ENCODE peak calls at places on chromosome 17, in four cellular contexts. One of them, this sample, is unnamed.

GRCh38 chr17:47957591-47958490 is at the start of gene PRR15L:
- DNase-seq in uterus: no peak
- DNase-seq in adrenal gland: no peak
- DNase-seq in Peyer's patch: peak; percentile 90
- DNase-seq in this sample: no peak

GRCh38 chr17:14373587-14374259 is 72.8 kb downstream of the HS3ST3B1 start:
- DNase-seq in uterus: no peak
- DNase-seq in adrenal gland: no peak
- DNase-seq in Peyer's patch: no peak
- DNase-seq in this sample: no peak

GRCh38 chr17:68909066-68909465 is 46.1 kb downstream of the ABCA8 start:
- DNase-seq in uterus: peak; percentile 83
- DNase-seq in adrenal gland: peak; percentile 70
- DNase-seq in Peyer's patch: peak; percentile 63
- DNase-seq in this sample: peak; percentile 72

GRCh38 chr17:15081008-15081407 is 184.1 kb downstream of the PMP22 start:
- DNase-seq in uterus: no peak
- DNase-seq in adrenal gland: no peak
- DNase-seq in Peyer's patch: no peak
- DNase-seq in this sample: no peak

GRCh38 chr17:8957721-8958120 is 7.8 kb downstream of the PIK3R5 start:
- DNase-seq in uterus: no peak
- DNase-seq in adrenal gland: no peak
- DNase-seq in Peyer's patch: no peak
- DNase-seq in this sample: no peak

GRCh38 chr17:51046527-51047384 is 73.9 kb downstream of the SPAG9 start:
- DNase-seq in uterus: peak; percentile 89
- DNase-seq in adrenal gland: peak; percentile 88
- DNase-seq in Peyer's patch: peak; percentile 58
- DNase-seq in this sample: peak; percentile 49

GRCh38 chr17:80845863-80846671 is 145.6 kb upstream of the CHMP6 start:
- DNase-seq in uterus: no peak
- DNase-seq in adrenal gland: no peak
- DNase-seq in Peyer's patch: peak; percentile 55
- DNase-seq in this sample: peak; percentile 68

GRCh38 chr17:18141210-18141803 is 32.8 kb downstream of the MYO15A start:
- DNase-seq in uterus: peak; percentile 47
- DNase-seq in adrenal gland: no peak
- DNase-seq in Peyer's patch: peak; percentile 58
- DNase-seq in this sample: no peak

GRCh38 chr17:73841431-73842060 is 197.3 kb upstream of the SDK2 start:
- DNase-seq in uterus: no peak
- DNase-seq in adrenal gland: no peak
- DNase-seq in Peyer's patch: no peak
- DNase-seq in this sample: no peak

GRCh38 chr17:12296120-12296727 is 275.5 kb downstream of the MAP2K4 start:
- DNase-seq in uterus: no peak
- DNase-seq in adrenal gland: no peak
- DNase-seq in Peyer's patch: no peak
- DNase-seq in this sample: no peak

GRCh38 chr17:1252203-1252608 is 18.0 kb upstream of the BHLHA9 start:
- DNase-seq in uterus: no peak
- DNase-seq in adrenal gland: no peak
- DNase-seq in Peyer's patch: no peak
- DNase-seq in this sample: no peak

GRCh38 chr17:80892900-80893603 is 98.6 kb upstream of the CHMP6 start:
- DNase-seq in uterus: no peak
- DNase-seq in adrenal gland: peak; percentile 80
- DNase-seq in Peyer's patch: no peak
- DNase-seq in this sample: no peak

GRCh38 chr17:42247734-42248133 is 28.5 kb downstream of the STAT5B start:
- DNase-seq in uterus: peak; percentile 42
- DNase-seq in adrenal gland: peak; percentile 65
- DNase-seq in Peyer's patch: no peak
- DNase-seq in this sample: no peak

GRCh38 chr17:8118769-8119574 is 658 bp upstream of the ALOXE3 start:
- DNase-seq in uterus: peak; percentile 90
- DNase-seq in adrenal gland: peak; percentile 92
- DNase-seq in Peyer's patch: peak; percentile 95
- DNase-seq in this sample: peak; percentile 88

GRCh38 chr17:44655983-44656700 is at the start of gene MEIOC:
- DNase-seq in uterus: no peak
- DNase-seq in adrenal gland: no peak
- DNase-seq in Peyer's patch: no peak
- DNase-seq in this sample: no peak

GRCh38 chr17:29833801-29834200 is 96.2 kb downstream of the SSH2 start:
- DNase-seq in uterus: no peak
- DNase-seq in adrenal gland: no peak
- DNase-seq in Peyer's patch: no peak
- DNase-seq in this sample: no peak

GRCh38 chr17:35748323-35748960 is 4.6 kb downstream of the GAS2L2 start:
- DNase-seq in uterus: no peak
- DNase-seq in adrenal gland: peak; percentile 41
- DNase-seq in Peyer's patch: no peak
- DNase-seq in this sample: no peak
- TF ChIP-seq POLR2A in uterus: no peak
- TF ChIP-seq POLR2A in adrenal gland: no peak
- TF ChIP-seq POLR2A in Peyer's patch: no peak
- TF ChIP-seq POLR2A in this sample: no peak

GRCh38 chr17:3792481-3792880 is 8.5 kb downstream of the ITGAE start:
- DNase-seq in uterus: no peak
- DNase-seq in adrenal gland: no peak
- DNase-seq in Peyer's patch: no peak
- DNase-seq in this sample: no peak
- TF ChIP-seq POLR2A in uterus: no peak
- TF ChIP-seq POLR2A in adrenal gland: no peak
- TF ChIP-seq POLR2A in Peyer's patch: no peak
- TF ChIP-seq POLR2A in this sample: no peak

GRCh38 chr17:58324409-58325288 is 3.9 kb downstream of the TSPOAP1 start:
- DNase-seq in uterus: no peak
- DNase-seq in adrenal gland: peak; percentile 64
- DNase-seq in Peyer's patch: no peak
- DNase-seq in this sample: no peak

GRCh38 chr17:58325289-58325726 is 3.3 kb downstream of the TSPOAP1 start:
- DNase-seq in uterus: no peak
- DNase-seq in adrenal gland: peak; percentile 57
- DNase-seq in Peyer's patch: no peak
- DNase-seq in this sample: no peak

GRCh38 chr17:58321571-58322525 is 6.7 kb downstream of the TSPOAP1 start:
- DNase-seq in uterus: no peak
- DNase-seq in adrenal gland: no peak
- DNase-seq in Peyer's patch: no peak
- DNase-seq in this sample: no peak

GRCh38 chr17:58322581-58323419 is 5.8 kb downstream of the TSPOAP1 start:
- DNase-seq in uterus: no peak
- DNase-seq in adrenal gland: no peak
- DNase-seq in Peyer's patch: no peak
- DNase-seq in this sample: no peak

DNA sequence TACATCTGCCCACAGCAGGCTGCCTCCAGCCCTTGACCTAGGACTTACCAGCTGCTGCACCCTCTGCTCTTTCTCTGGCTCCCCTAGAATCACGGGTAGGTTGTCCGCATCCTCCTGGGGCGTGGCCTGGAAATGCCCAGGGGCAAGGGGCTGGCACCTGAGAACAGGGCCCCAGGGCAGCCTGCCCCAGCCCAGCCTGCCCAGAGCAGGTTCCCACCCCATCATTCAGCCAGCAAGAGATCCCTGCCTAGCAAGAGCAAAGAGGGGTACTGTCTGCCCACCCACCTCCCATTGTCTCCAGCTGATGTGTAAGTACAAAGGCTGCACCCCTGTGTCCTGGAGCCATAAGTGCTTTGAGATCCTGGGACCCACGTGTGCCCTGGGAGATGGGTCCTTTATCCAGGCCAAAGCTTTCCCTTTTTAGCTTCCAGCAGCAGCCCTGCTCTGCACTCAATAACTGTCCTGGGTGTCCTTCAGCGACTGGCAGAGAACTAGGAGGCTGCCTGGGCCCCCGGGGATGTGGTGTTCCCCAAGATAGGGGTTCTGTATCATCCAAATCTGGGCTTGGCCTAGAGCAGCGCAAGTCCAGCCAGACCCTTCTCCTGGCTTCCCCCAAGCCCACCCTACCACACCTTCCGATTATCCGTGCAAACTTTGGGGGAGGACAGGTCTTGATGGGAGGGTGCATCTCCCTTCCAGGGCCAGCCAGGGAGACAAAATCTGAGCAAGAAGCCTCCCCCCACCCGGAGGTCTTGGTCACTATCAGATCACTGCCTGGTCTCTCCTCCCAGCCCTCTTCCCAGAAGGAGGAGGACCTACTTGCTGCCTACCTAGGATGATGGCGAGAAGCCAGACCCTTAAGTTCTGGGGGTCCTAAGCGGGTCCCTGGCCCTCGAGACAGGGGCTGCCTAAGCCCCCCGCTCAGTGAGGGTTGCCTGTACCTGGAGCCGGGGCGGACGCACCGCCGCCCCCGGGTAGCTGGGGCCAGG is 4.9 kb downstream of the TSPOAP1 start:
- DNase-seq in uterus: no peak
- DNase-seq in adrenal gland: no peak
- DNase-seq in Peyer's patch: no peak
- DNase-seq in this sample: no peak
- TF ChIP-seq POLR2A in uterus: no peak
- TF ChIP-seq POLR2A in adrenal gland: no peak
- TF ChIP-seq POLR2A in Peyer's patch: no peak
- TF ChIP-seq POLR2A in this sample: no peak

DNA sequence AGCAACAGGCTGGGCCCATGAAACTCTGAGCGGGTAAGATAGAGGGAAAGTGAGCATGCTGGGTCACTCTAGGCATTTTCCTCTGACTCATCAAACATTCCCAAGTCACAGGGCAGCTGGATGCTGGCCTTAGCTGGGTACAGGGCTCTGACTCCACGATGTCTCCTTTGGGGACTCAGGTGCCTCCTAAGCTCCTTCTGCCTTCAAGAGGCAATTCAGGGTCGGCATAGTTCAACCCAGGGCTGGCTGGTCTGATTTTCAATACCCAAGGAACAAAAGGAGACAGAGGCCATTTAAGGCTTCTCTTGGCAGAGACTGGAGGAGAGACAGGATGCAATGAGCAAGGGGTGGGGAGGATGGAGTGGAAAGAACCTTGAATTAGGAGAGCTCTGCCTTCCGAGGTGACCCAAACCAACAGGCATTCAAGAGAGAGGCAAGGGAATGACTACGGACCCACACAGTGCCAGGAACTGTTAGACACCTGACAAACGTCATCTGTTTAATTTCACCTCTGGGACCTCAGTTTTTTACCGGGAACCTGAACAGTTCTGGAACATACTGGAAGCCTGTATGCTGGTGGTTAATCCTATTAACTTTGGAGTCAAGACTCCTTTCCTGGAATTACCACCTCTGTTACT is 905 bp downstream of the WBP2 start:
- DNase-seq in uterus: no peak
- DNase-seq in adrenal gland: peak; percentile 84
- DNase-seq in Peyer's patch: no peak
- DNase-seq in this sample: no peak
- TF ChIP-seq POLR2A in uterus: no peak
- TF ChIP-seq POLR2A in adrenal gland: peak; percentile 61
- TF ChIP-seq POLR2A in Peyer's patch: no peak
- TF ChIP-seq POLR2A in this sample: no peak

DNA sequence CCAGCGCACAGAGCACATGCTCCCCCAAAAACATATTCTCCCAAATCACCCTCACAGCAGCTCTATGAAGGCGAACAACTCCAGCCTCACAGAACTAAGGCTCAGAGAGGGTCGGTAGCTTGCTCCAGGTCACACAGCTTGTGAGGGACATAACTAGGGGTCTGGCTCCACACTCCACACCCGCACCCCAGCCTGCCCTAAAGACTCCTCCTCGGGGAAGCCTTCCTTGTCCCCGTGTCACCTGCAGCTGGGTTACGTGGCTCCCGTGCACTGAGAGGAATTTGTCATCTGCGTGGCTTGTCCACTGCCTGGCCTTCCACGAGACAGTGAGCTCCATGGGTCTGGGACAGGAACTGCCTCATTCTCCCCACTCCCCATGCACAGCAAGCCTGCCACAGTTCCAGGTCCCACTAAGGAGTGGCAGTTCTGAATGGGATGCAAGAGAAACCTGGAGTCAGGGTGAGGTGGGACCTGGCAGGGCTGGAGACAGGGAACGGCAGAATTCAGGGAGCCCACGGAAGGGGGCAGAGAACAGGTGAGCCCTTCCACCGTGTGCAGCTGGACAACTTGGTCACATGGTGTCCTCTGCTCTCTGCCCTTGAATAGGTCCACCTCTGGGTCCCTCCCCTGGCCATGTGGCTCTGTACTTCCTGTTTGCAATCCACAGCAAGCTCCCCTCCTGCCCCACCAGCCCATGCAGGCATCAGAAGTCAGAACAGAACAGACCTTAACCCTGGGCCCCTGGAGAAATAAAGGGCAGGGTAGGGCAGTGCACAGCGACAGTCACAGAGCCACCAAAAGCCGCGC is 27.4 kb downstream of the TNFRSF13B start:
- DNase-seq in uterus: no peak
- DNase-seq in adrenal gland: no peak
- DNase-seq in Peyer's patch: peak; percentile 46
- DNase-seq in this sample: peak; percentile 74
- TF ChIP-seq POLR2A in uterus: no peak
- TF ChIP-seq POLR2A in adrenal gland: no peak
- TF ChIP-seq POLR2A in Peyer's patch: no peak
- TF ChIP-seq POLR2A in this sample: no peak

This sample was measured in lower leg skin.